ENCODE peak calls at places on chromosomes 12 and 14, in seven cellular contexts. W, R, J, F, A, G and V are unnamed samples.

GRCh38 chr12:44847888-44848770 is 28.0 kb downstream of the NELL2 start:
- DNase-seq in W (no peak), R (no peak), J (no peak), F (no peak), A (no peak), G (no peak), V (no peak)

GRCh38 chr12:94970560-94970959 is 32.9 kb downstream of the NDUFA12 start:
- DNase-seq in W (no peak), R (no peak), J (no peak), F (no peak), A (no peak), G (no peak), V (no peak)

GRCh38 chr12:89949457-89950195 is 241.0 kb upstream of the ATP2B1 start:
- DNase-seq in W (peak; percentile 71), R (no peak), J (peak; percentile 66), F (no peak), A (peak; percentile 55), G (no peak), V (peak; percentile 45)

GRCh38 chr12:107092669-107093546 is 441 bp downstream of the CRY1 start:
- DNase-seq in W (peak; percentile 20), R (peak; percentile 44), J (peak; percentile 62), F (peak; percentile 85), A (peak; percentile 54), G (peak; percentile 48), V (no peak)

GRCh38 chr14:54503476-54503875 is 6.2 kb upstream of the CGRRF1 start:
- DNase-seq in W (no peak), R (no peak), J (peak; percentile 23), F (no peak), A (no peak), G (no peak), V (peak; percentile 65)

GRCh38 chr12:121725420-121725819 is 12.9 kb downstream of the TMEM120B start:
- DNase-seq in W (no peak), R (no peak), J (no peak), F (no peak), A (no peak), G (no peak), V (no peak)

GRCh38 chr14:88612981-88613380 is 50.1 kb downstream of the ZC3H14 start:
- DNase-seq in W (no peak), R (no peak), J (no peak), F (no peak), A (no peak), G (no peak), V (no peak)

GRCh38 chr12:108731105-108731865 is at the start of gene CORO1C:
- DNase-seq in W (peak; percentile 89), R (peak; percentile 97), J (peak; percentile 98), F (peak; percentile 97), A (peak; percentile 99), G (peak; percentile 92), V (peak; percentile 97)

GRCh38 chr12:11805680-11806079 is 156.2 kb downstream of the ETV6 start:
- DNase-seq in W (no peak), R (no peak), J (peak; percentile 28), F (no peak), A (peak; percentile 46), G (no peak), V (no peak)

GRCh38 chr12:8031872-8032241 is 659 bp upstream of the FOXJ2 start:
- DNase-seq in W (no peak), R (no peak), J (no peak), F (no peak), A (no peak), G (no peak), V (no peak)

GRCh38 chr12:93317227-93317626 is 60.5 kb upstream of the NUDT4 start:
- DNase-seq in W (no peak), R (no peak), J (peak; percentile 68), F (no peak), A (peak; percentile 56), G (no peak), V (no peak)

GRCh38 chr14:55285048-55285652 is 13.9 kb downstream of the FBXO34 start:
- DNase-seq in W (no peak), R (no peak), J (no peak), F (no peak), A (no peak), G (no peak), V (no peak)

GRCh38 chr12:49891012-49891411 is 12.7 kb downstream of the FAIM2 start:
- DNase-seq in W (no peak), R (no peak), J (no peak), F (no peak), A (no peak), G (no peak), V (no peak)

GRCh38 chr14:25118671-25119070 is 68.7 kb upstream of the STXBP6 start:
- DNase-seq in W (no peak), R (no peak), J (no peak), F (no peak), A (no peak), G (no peak), V (no peak)

GRCh38 chr14:25122843-25123242 is 72.9 kb upstream of the STXBP6 start:
- DNase-seq in W (no peak), R (no peak), J (no peak), F (no peak), A (no peak), G (no peak), V (no peak)

GRCh38 chr14:25121342-25122129 is 71.6 kb upstream of the STXBP6 start:
- DNase-seq in W (no peak), R (no peak), J (peak; percentile 46), F (no peak), A (no peak), G (no peak), V (peak; percentile 90)

GRCh38 chr14:25120261-25120660 is 70.3 kb upstream of the STXBP6 start:
- DNase-seq in W (no peak), R (no peak), J (no peak), F (no peak), A (no peak), G (no peak), V (no peak)

DNA sequence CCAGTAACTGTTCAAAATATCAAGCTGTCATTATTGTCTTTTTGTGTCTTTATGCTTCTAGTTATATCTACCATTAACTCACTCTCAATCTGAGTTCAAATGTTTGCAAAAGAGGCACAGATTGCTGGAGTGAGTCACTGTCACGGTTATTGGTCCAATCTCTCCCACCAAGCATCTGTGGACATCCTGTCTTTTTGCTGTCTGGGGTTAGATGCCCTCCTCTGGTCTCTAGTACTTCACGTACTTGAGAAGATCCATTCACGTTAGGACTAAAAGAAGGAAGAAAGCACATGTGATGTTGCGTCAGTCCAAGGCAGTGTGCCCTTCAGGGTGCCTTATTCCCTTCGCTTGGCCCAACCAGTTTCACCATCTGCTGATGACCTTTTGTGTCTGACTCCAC is 72.2 kb upstream of the STXBP6 start:
- DNase-seq in W (no peak), R (no peak), J (no peak), F (no peak), A (no peak), G (no peak), V (no peak)
- H3K4me1 ChIP-seq in W (peaks cover 15% of the 10 kb centered on the region), R (no peaks in the 10 kb centered on the region), J (no peaks in the 10 kb centered on the region), F (peaks cover 6% of the 10 kb centered on the region), A (no peaks in the 10 kb centered on the region), G (peaks cover 12% of the 10 kb centered on the region), V (no peaks in the 10 kb centered on the region)

GRCh38 chr14:26525057-26525456 is 72.8 kb downstream of the NOVA1 start:
- DNase-seq in W (no peak), R (no peak), J (no peak), F (no peak), A (no peak), G (no peak), V (peak; percentile 5)
- H3K9me3 ChIP-seq in W (no peaks in the 10 kb centered on the region), R (no peaks in the 10 kb centered on the region), J (no peaks in the 10 kb centered on the region), F (no peaks in the 10 kb centered on the region), A (no peaks in the 10 kb centered on the region), G (no peaks in the 10 kb centered on the region), V (no peaks in the 10 kb centered on the region)

DNA sequence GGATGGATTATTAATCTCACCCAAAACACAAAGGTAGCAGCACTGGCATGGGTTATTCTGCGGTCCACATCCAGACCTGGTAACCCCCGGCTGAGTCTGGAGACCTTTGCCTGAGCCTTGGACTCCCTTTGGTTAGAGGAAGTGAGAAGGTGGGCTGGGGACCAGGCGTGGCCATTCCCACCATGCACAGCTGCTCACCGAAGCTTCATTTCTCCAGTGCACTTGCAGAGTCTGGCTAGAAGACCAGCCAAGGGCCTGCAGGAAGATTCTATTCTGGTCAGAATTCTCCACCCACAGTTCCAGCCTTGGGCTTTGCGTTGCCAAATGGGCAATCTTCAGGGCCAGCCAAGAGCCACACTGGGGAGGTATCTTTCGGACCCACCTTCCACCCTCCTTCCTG is 73.0 kb downstream of the LGMN start:
- DNase-seq in W (no peak), R (no peak), J (no peak), F (no peak), A (no peak), G (no peak), V (no peak)
- TF ChIP-seq CTCF in W (no peak), R (no peak), J (no peak), F (no peak), A (no peak), G (no peak), V (no peak)

GRCh38 chr12:48029811-48030650 is 25.8 kb upstream of the COL2A1 start:
- DNase-seq in W (no peak), R (no peak), J (no peak), F (no peak), A (no peak), G (no peak), V (no peak)
- H3K4me1 ChIP-seq in W (no peaks in the 10 kb centered on the region), R (no peaks in the 10 kb centered on the region), J (peaks cover 35% of the 10 kb centered on the region), F (no peaks in the 10 kb centered on the region), A (no peaks in the 10 kb centered on the region), G (no peaks in the 10 kb centered on the region), V (peaks cover 42% of the 10 kb centered on the region)

GRCh38 chr12:87378526-87378925 is 650.7 kb downstream of the C12orf50 start:
- DNase-seq in W (no peak), R (no peak), J (no peak), F (no peak), A (no peak), G (no peak), V (no peak)
- H3K9me3 ChIP-seq in W (peaks cover 17% of the 10 kb centered on the region), R (no peaks in the 10 kb centered on the region), J (peaks cover 5% of the 10 kb centered on the region), F (no peaks in the 10 kb centered on the region), A (no peaks in the 10 kb centered on the region), G (no peaks in the 10 kb centered on the region), V (no peaks in the 10 kb centered on the region)

DNA sequence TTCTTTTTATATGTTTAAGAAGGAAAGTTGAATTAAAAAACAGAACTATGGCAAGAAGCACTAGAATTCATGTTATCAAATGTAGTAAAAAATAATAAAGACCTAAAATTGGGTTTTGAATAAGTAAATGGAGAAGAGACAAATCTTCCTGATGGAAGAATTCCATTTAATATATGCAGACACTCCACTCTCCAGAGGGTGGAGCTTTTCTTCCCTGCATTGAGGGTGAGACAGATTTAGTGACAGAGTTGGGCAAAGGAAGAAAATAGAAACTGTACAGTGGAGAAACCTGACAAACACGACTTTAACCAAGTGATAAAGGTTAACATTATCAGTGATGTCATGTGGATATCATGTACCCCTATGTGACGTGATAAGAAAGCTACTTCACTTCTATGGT is 217.6 kb downstream of the PRKD1 start:
- DNase-seq in W (no peak), R (no peak), J (no peak), F (no peak), A (no peak), G (no peak), V (peak; percentile 34)
- TF ChIP-seq CTCF in W (no peak), R (peak; percentile 14), J (peak; percentile 13), F (no peak), A (no peak), G (no peak), V (peak; percentile 32)

DNA sequence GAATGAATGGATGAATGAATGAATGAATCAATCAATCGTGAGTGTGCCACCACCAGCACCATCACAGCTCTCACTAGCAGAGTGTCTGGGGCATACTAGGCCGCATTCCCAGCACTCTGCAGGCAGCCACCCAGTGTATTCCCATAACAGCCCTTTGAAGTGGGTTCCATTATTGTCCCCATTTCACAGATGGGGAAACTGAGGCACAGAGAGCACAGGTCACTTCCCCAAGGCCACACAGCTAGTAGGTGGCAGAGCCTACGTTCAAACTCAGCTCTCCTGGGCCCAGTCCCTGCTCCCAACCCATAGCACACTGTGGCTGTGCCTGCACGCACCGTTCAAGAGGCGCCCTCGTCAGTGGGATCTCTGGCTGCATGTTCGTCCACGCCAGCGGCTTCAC is 88.1 kb downstream of the RFLNA start:
- DNase-seq in W (no peak), R (no peak), J (no peak), F (no peak), A (no peak), G (no peak), V (no peak)
- H3K4me1 ChIP-seq in W (peaks cover 83% of the 10 kb centered on the region), R (peaks cover 68% of the 10 kb centered on the region), J (peaks cover 25% of the 10 kb centered on the region), F (peaks cover 76% of the 10 kb centered on the region), A (peaks cover 2% of the 10 kb centered on the region), G (peaks cover 80% of the 10 kb centered on the region), V (no peaks in the 10 kb centered on the region)